ENCODE peak calls at places on chromosomes 16 and 17, in five cellular contexts. O is PC-3, W is HCT116, H is hepatocyte, G is mammary epithelial cell. J is an unnamed sample.

GRCh38 chr16:86761117-86761971 is 183.0 kb downstream of the FOXL1 start:
- DNase-seq in O (peak; percentile 60), W (peak; percentile 51), H (peak; percentile 70), G (peak; percentile 39), J (peak; percentile 51)

GRCh38 chr17:42031584-42031983 is 11.7 kb downstream of the NKIRAS2 start:
- DNase-seq in O (no peak), W (no peak), H (no peak), G (no peak), J (no peak)

GRCh38 chr16:4893103-4893862 is 43.7 kb downstream of the PPL start:
- DNase-seq in O (no peak), W (no peak), H (no peak), G (no peak), J (no peak)

GRCh38 chr16:67302882-67303434 is 23.6 kb downstream of the KCTD19 start:
- DNase-seq in O (no peak), W (no peak), H (no peak), G (no peak), J (no peak)

GRCh38 chr17:44865921-44866320 is 18.2 kb downstream of the HIGD1B start:
- DNase-seq in O (no peak), W (no peak), H (no peak), G (no peak), J (no peak)

GRCh38 chr17:30363715-30364202 is 15.0 kb upstream of the CPD start:
- DNase-seq in O (peak; percentile 83), W (no peak), H (no peak), G (peak; percentile 99), J (peak; percentile 79)

GRCh38 chr16:85615014-85615851 is 2.1 kb downstream of the GSE1 start:
- DNase-seq in O (peak; percentile 91), W (peak; percentile 93), H (peak; percentile 95), G (peak; percentile 52), J (no peak)

GRCh38 chr16:84024854-84025253 is 17.7 kb downstream of the SLC38A8 start:
- DNase-seq in O (peak; percentile 92), W (no peak), H (no peak), G (peak; percentile 9), J (peak; percentile 78)

GRCh38 chr17:33140413-33141099 is 148.9 kb downstream of the SPACA3 start:
- DNase-seq in O (no peak), W (no peak), H (no peak), G (no peak), J (no peak)

GRCh38 chr16:321532-321931 is 31.0 kb downstream of the AXIN1 start:
- DNase-seq in O (no peak), W (no peak), H (no peak), G (no peak), J (no peak)

GRCh38 chr16:48317614-48318013 is 67.6 kb downstream of the SIAH1 start:
- DNase-seq in O (peak; percentile 65), W (peak; percentile 10), H (no peak), G (peak; percentile 48), J (peak; percentile 87)

GRCh38 chr17:45936610-45937009 is 42.3 kb downstream of the MAPT start:
- DNase-seq in O (no peak), W (no peak), H (no peak), G (no peak), J (no peak)

GRCh38 chr17:49191917-49192741 is 18.2 kb downstream of the GNGT2 start:
- DNase-seq in O (peak; percentile 97), W (peak; percentile 89), H (peak; percentile 93), G (peak; percentile 92), J (peak; percentile 70)

GRCh38 chr17:77753246-77753645 is 205.3 kb upstream of the TNRC6C start:
- DNase-seq in O (no peak), W (no peak), H (no peak), G (no peak), J (no peak)

GRCh38 chr16:56946767-56947603 is 14.8 kb upstream of the CETP start:
- DNase-seq in O (no peak), W (no peak), H (no peak), G (no peak), J (no peak)

GRCh38 chr16:65229191-65229662 is 107.4 kb upstream of the CDH11 start:
- DNase-seq in O (no peak), W (no peak), H (peak; percentile 15), G (no peak), J (no peak)

GRCh38 chr17:76805319-76805718 is 62.9 kb upstream of the MGAT5B start:
- DNase-seq in O (peak; percentile 61), W (no peak), H (no peak), G (peak; percentile 53), J (no peak)

GRCh38 chr16:86892509-86892908 is 314.2 kb downstream of the FOXL1 start:
- DNase-seq in O (no peak), W (no peak), H (no peak), G (no peak), J (no peak)

GRCh38 chr17:27895110-27895895 is 2.1 kb upstream of the LYRM9 start:
- DNase-seq in O (no peak), W (no peak), H (no peak), G (no peak), J (no peak)

GRCh38 chr17:32757963-32758362 is 119.0 kb downstream of the MYO1D start:
- DNase-seq in O (no peak), W (no peak), H (no peak), G (peak; percentile 49), J (no peak)

GRCh38 chr16:4272114-4272954 is 489 bp downstream of the TFAP4 start:
- DNase-seq in O (peak; percentile 23), W (no peak), H (peak; percentile 65), G (peak; percentile 26), J (no peak)

GRCh38 chr17:27336217-27336616 is 42.3 kb downstream of the WSB1 start:
- DNase-seq in O (no peak), W (no peak), H (no peak), G (no peak), J (no peak)

GRCh38 chr17:3613139-3613538 is 3.9 kb upstream of the TRPV1 start:
- DNase-seq in O (peak; percentile 53), W (no peak), H (no peak), G (no peak), J (no peak)

GRCh38 chr17:19494961-19495806 is 38.5 kb upstream of the SLC47A1 start:
- DNase-seq in O (no peak), W (no peak), H (no peak), G (no peak), J (no peak)

GRCh38 chr16:31357324-31358156 is 2.6 kb downstream of the ITGAX start:
- DNase-seq in O (no peak), W (no peak), H (no peak), G (no peak), J (no peak)

GRCh38 chr17:82202981-82203380 is 9.7 kb downstream of the CCDC57 start:
- DNase-seq in O (no peak), W (no peak), H (no peak), G (no peak), J (no peak)

GRCh38 chr17:237406-237955 is 56.0 kb upstream of the DOC2B start:
- DNase-seq in O (no peak), W (no peak), H (no peak), G (no peak), J (no peak)

GRCh38 chr16:12958366-12958765 is 57.0 kb downstream of the SHISA9 start:
- DNase-seq in O (no peak), W (no peak), H (no peak), G (no peak), J (no peak)

GRCh38 chr17:63451150-63451549 is 5.0 kb upstream of the CYB561 start:
- DNase-seq in O (no peak), W (no peak), H (no peak), G (no peak), J (no peak)

GRCh38 chr16:72066747-72067146 is 3.7 kb downstream of the HPR start:
- DNase-seq in O (peak; percentile 42), W (peak; percentile 13), H (peak; percentile 54), G (peak; percentile 15), J (peak; percentile 5)

GRCh38 chr16:21649196-21649595 is 3.2 kb downstream of the IGSF6 start:
- DNase-seq in O (no peak), W (no peak), H (no peak), G (no peak), J (no peak)
- H3K4me1 ChIP-seq in O (no peaks in the 10 kb centered on the region), W (no peaks in the 10 kb centered on the region), H (no peaks in the 10 kb centered on the region), G (peaks cover 7% of the 10 kb centered on the region), J (no peaks in the 10 kb centered on the region)

GRCh38 chr17:80472996-80473395 is 3.4 kb downstream of the NPTX1 start:
- DNase-seq in O (no peak), W (no peak), H (no peak), G (no peak), J (no peak)

GRCh38 chr17:80475949-80476876 is at the start of gene NPTX1:
- DNase-seq in O (peak; percentile 23), W (no peak), H (peak; percentile 66), G (no peak), J (no peak)

GRCh38 chr17:80473701-80474100 is 2.7 kb downstream of the NPTX1 start:
- DNase-seq in O (no peak), W (no peak), H (no peak), G (no peak), J (no peak)

GRCh38 chr17:80474933-80475915 is 1.2 kb downstream of the NPTX1 start:
- DNase-seq in O (no peak), W (no peak), H (no peak), G (no peak), J (no peak)

GRCh38 chr17:80474231-80474932 is 2.0 kb downstream of the NPTX1 start:
- DNase-seq in O (peak; percentile 83), W (peak; percentile 58), H (peak; percentile 46), G (no peak), J (no peak)
- H3K4me3 ChIP-seq in O (peak overlapping the region; percentile 56), W (no peak overlapping the region), H (no peak overlapping the region), G (no peak overlapping the region), J (no peak overlapping the region)

GRCh38 chr16:14042706-14043105 is 28.4 kb upstream of the MRTFB start:
- DNase-seq in O (no peak), W (no peak), H (no peak), G (no peak), J (no peak)
- H2AFZ ChIP-seq in O (no peak overlapping the region), W (no peak overlapping the region), H (no peak overlapping the region), G (peak overlapping the region; percentile 6), J (no peak overlapping the region)

DNA sequence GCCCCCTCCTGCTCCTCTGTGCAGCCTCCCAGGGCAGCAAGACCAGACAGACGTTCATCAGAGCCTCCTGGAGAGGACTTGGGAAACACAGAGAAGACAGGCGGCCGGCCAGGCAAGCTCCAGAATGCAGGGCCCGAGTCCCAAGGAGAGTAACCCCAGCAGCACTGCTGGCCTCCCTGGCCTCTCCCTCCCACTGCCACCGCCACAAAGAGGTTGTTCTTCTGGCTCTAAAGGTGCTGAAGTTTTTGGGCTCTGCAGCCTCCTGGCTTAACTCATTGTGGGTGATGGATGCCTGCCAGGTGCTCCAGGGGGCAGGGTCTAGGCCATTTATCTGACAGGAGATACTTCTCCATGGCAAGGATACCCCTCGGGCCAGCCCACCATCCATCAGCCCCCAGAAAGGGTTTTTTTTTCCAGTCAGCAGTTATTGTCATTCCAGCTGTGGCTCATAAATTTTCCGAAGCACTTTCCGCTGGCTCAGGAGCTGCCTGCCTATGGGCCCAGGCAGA is 32.0 kb upstream of the MRPS23 start:
- DNase-seq in O (no peak), W (no peak), H (peak; percentile 46), G (no peak), J (no peak)
- H3K4me1 ChIP-seq in O (peaks cover 42% of the 10 kb centered on the region), W (peaks cover 69% of the 10 kb centered on the region), H (peaks cover 45% of the 10 kb centered on the region), G (peaks cover 34% of the 10 kb centered on the region), J (peaks cover 41% of the 10 kb centered on the region)

J was measured in astrocyte.